ENCODE peak calls at places on chromosomes 7 and 10, in nine cellular contexts. T is endothelial cell, G is epithelial cell of prostate, D is GM19239, A is HFF-Myc, V is hypothalamus, Y is neural progenitor cell, L is OCI-LY7, C is left cardiac atrium. X is an unnamed sample.

GRCh38 chr10:20922033-20922432 is 24.9 kb upstream of the NEBL start:
- DNase-seq in C (no peak), A (no peak), T (no peak), V (no peak), Y (no peak), D (no peak), G (no peak), L (no peak), X (no peak)

GRCh38 chr10:21600804-21601512 is 66.9 kb downstream of the MLLT10 start:
- DNase-seq in D (no peak), A (no peak), G (peak; percentile 5), C (no peak), L (no peak), Y (no peak), V (no peak), T (no peak), X (no peak)

GRCh38 chr10:131906269-131906639 is 5.4 kb downstream of the PPP2R2D start:
- DNase-seq in A (no peak), C (no peak), G (no peak), Y (no peak), T (no peak), L (no peak), D (no peak), V (no peak), X (no peak)

GRCh38 chr10:49185213-49185612 is 3.0 kb downstream of the TMEM273 start:
- DNase-seq in D (no peak), V (no peak), G (no peak), L (no peak), T (no peak), A (no peak), Y (no peak), C (no peak), X (no peak)

GRCh38 chr10:93465806-93466675 is 16.1 kb downstream of the MYOF start:
- DNase-seq in T (no peak), C (peak; percentile 84), D (no peak), V (no peak), L (no peak), G (peak; percentile 91), A (peak; percentile 95), Y (no peak), X (peak; percentile 82)

GRCh38 chr7:26085771-26086170 is 66.2 kb upstream of the NFE2L3 start:
- DNase-seq in L (no peak), C (no peak), G (no peak), A (no peak), D (no peak), Y (no peak), T (no peak), V (no peak), X (no peak)

GRCh38 chr7:30894009-30894408 is 17.6 kb upstream of the AQP1 start:
- DNase-seq in Y (no peak), A (no peak), C (no peak), G (no peak), L (no peak), D (no peak), V (no peak), T (no peak), X (no peak)

GRCh38 chr10:131198401-131198800 is 113.1 kb downstream of the TCERG1L start:
- DNase-seq in C (peak; percentile 1), A (no peak), G (no peak), D (no peak), V (no peak), T (no peak), L (no peak), Y (no peak), X (no peak)

GRCh38 chr7:128247640-128248194 is 6.6 kb downstream of the LEP start:
- DNase-seq in G (no peak), C (no peak), D (no peak), V (no peak), T (no peak), L (no peak), A (no peak), Y (no peak), X (no peak)

GRCh38 chr7:1320616-1321289 is 88.1 kb downstream of the UNCX start:
- DNase-seq in A (no peak), T (no peak), D (no peak), C (no peak), V (no peak), L (no peak), G (no peak), Y (no peak), X (no peak)

GRCh38 chr7:46759711-46760480 is 822.0 kb downstream of the TNS3 start:
- DNase-seq in G (peak; percentile 12), T (no peak), Y (no peak), C (no peak), V (no peak), L (no peak), A (no peak), D (no peak), X (no peak)

GRCh38 chr7:140159487-140159886 is 17.3 kb downstream of the KDM7A start:
- DNase-seq in D (no peak), T (no peak), Y (no peak), G (no peak), C (no peak), A (no peak), V (no peak), L (no peak), X (peak; percentile 60)

GRCh38 chr7:45975847-45976484 is 54.9 kb upstream of the IGFBP3 start:
- DNase-seq in D (no peak), C (no peak), Y (no peak), A (no peak), L (no peak), T (no peak), V (no peak), G (no peak), X (no peak)

GRCh38 chr10:21340341-21340740 is 185.1 kb downstream of the SKIDA1 start:
- DNase-seq in G (no peak), A (no peak), Y (no peak), V (no peak), D (no peak), L (no peak), C (no peak), T (no peak), X (no peak)

GRCh38 chr10:96588060-96588554 is 1.3 kb upstream of the TM9SF3 start:
- DNase-seq in G (no peak), D (peak; percentile 35), C (no peak), L (peak; percentile 34), A (no peak), T (no peak), Y (no peak), V (no peak), X (no peak)

GRCh38 chr10:132003286-132003924 is 21.7 kb upstream of the BNIP3 start:
- DNase-seq in D (no peak), V (no peak), G (no peak), Y (no peak), C (no peak), A (no peak), L (no peak), T (no peak), X (peak; percentile 52)